ENCODE peak calls at places on chromosomes 16 and 17, in four cellular contexts. K is natural killer cell treated with Interleukin-12 subunit alpha and Interleukin-12 subunit beta and Interleukin-15 and Interleukin-18, amount 100 ng/mL, for 72 hours; A is NCI-H146; R is stimulated activated CD4-positive, alpha-beta T cell treated with anti-CD3 and anti-CD28 coated beads, Interleukin-15, amount 100 ng/mL, for 1 hour. U is an unnamed sample.

GRCh38 chr17:1906622-1907021 is 76.8 kb downstream of the RPA1 start:
- DNase-seq in R (no peak), A (no peak), K (no peak), U (no peak)

GRCh38 chr16:85205747-85206471 is 93.6 kb upstream of the CIBAR2 start:
- DNase-seq in A (no peak), K (no peak), R (no peak), U (peak; percentile 62)

GRCh38 chr17:2898255-2898926 is 102.2 kb downstream of the RAP1GAP2 start:
- DNase-seq in A (peak; percentile 94), K (no peak), R (no peak), U (peak; percentile 63)

GRCh38 chr17:73307130-73307529 is 4.7 kb downstream of the CDC42EP4 start:
- DNase-seq in R (no peak), A (no peak), K (no peak), U (peak; percentile 78)

GRCh38 chr17:50375858-50376538 is 3.0 kb downstream of the EME1 start:
- DNase-seq in K (no peak), A (peak; percentile 90), R (no peak), U (peak; percentile 98)

GRCh38 chr17:40303706-40304450 is 5.1 kb upstream of the RARA start:
- DNase-seq in K (no peak), R (no peak), A (no peak), U (peak; percentile 66)

GRCh38 chr17:75205037-75205792 is at the start of gene NUP85:
- DNase-seq in A (peak; percentile 97), R (peak; percentile 86), K (peak; percentile 94), U (peak; percentile 97)

GRCh38 chr16:68786685-68787418 is 49.8 kb downstream of the CDH1 start:
- DNase-seq in A (peak; percentile 71), R (no peak), K (no peak), U (peak; percentile 56)

GRCh38 chr16:50627419-50627818 is 53.7 kb downstream of the SNX20 start:
- DNase-seq in K (no peak), R (peak; percentile 11), A (no peak), U (peak; percentile 23)

GRCh38 chr17:45857977-45858708 is 13.5 kb downstream of the SPPL2C start:
- DNase-seq in A (no peak), K (no peak), R (no peak), U (no peak)

GRCh38 chr16:28259091-28259780 is 33.1 kb upstream of the SBK1 start:
- DNase-seq in R (no peak), K (no peak), A (no peak), U (no peak)

GRCh38 chr17:36850794-36851193 is 86.5 kb upstream of the LHX1 start:
- DNase-seq in A (no peak), R (no peak), K (no peak), U (no peak)

GRCh38 chr16:15996432-15997109 is 47.2 kb downstream of the ABCC1 start:
- DNase-seq in A (no peak), R (no peak), K (no peak), U (no peak)

GRCh38 chr17:5699789-5700188 is 115.5 kb upstream of the NLRP1 start:
- DNase-seq in R (no peak), A (no peak), K (no peak), U (no peak)

GRCh38 chr17:55660171-55660886 is 62.3 kb downstream of the TMEM100 start:
- DNase-seq in K (no peak), A (no peak), R (no peak), U (peak; percentile 53)

GRCh38 chr16:78436023-78436422 is 336.6 kb downstream of the WWOX start:
- DNase-seq in R (no peak), K (no peak), A (no peak), U (no peak)

GRCh38 chr16:30157214-30157613 is 26.2 kb upstream of the CORO1A start:
- DNase-seq in R (no peak), K (no peak), A (no peak), U (no peak)

GRCh38 chr17:54221499-54221898 is 398.8 kb downstream of the KIF2B start:
- DNase-seq in K (no peak), A (no peak), R (no peak), U (no peak)